ENCODE peak calls at places on chromosomes 3 and 15, in seven cellular contexts. One of them, this sample, is unnamed.

GRCh38 chr3:144433006-144433405 is 461.4 kb downstream of the DIPK2A start:
- DNase-seq in activated CD8-positive, alpha-beta memory T cell treated with anti-CD3 and anti-CD28 coated beads, Interleukin-2, amount 50 U/mL, for 4 hours: no peak
- DNase-seq in HuH-7: no peak
- DNase-seq in Caki2: no peak
- DNase-seq in CD8-positive, alpha-beta T cell: no peak
- DNase-seq in stimulated activated CD4-positive, alpha-beta T cell treated with anti-CD3 and anti-CD28 coated beads, Interleukin-1b, Interleukin-23, amount 100 ng/mL, for 1 hour: no peak
- DNase-seq in PC-9: no peak
- DNase-seq in this sample: no peak

GRCh38 chr15:63156708-63157065 is 590 bp downstream of the RPS27L start:
- DNase-seq in activated CD8-positive, alpha-beta memory T cell treated with anti-CD3 and anti-CD28 coated beads, Interleukin-2, amount 50 U/mL, for 4 hours: peak
- DNase-seq in HuH-7: no peak
- DNase-seq in Caki2: no peak
- DNase-seq in CD8-positive, alpha-beta T cell: peak
- DNase-seq in stimulated activated CD4-positive, alpha-beta T cell treated with anti-CD3 and anti-CD28 coated beads, Interleukin-1b, Interleukin-23, amount 100 ng/mL, for 1 hour: no peak
- DNase-seq in PC-9: no peak
- DNase-seq in this sample: no peak

GRCh38 chr3:126339466-126339865 is 17.7 kb downstream of the KLF15 start:
- DNase-seq in activated CD8-positive, alpha-beta memory T cell treated with anti-CD3 and anti-CD28 coated beads, Interleukin-2, amount 50 U/mL, for 4 hours: no peak
- DNase-seq in HuH-7: no peak
- DNase-seq in Caki2: no peak
- DNase-seq in CD8-positive, alpha-beta T cell: no peak
- DNase-seq in stimulated activated CD4-positive, alpha-beta T cell treated with anti-CD3 and anti-CD28 coated beads, Interleukin-1b, Interleukin-23, amount 100 ng/mL, for 1 hour: no peak
- DNase-seq in PC-9: no peak
- DNase-seq in this sample: no peak

GRCh38 chr3:52614689-52615088 is 71.0 kb downstream of the PBRM1 start:
- DNase-seq in activated CD8-positive, alpha-beta memory T cell treated with anti-CD3 and anti-CD28 coated beads, Interleukin-2, amount 50 U/mL, for 4 hours: no peak
- DNase-seq in HuH-7: no peak
- DNase-seq in Caki2: no peak
- DNase-seq in CD8-positive, alpha-beta T cell: no peak
- DNase-seq in stimulated activated CD4-positive, alpha-beta T cell treated with anti-CD3 and anti-CD28 coated beads, Interleukin-1b, Interleukin-23, amount 100 ng/mL, for 1 hour: no peak
- DNase-seq in PC-9: no peak
- DNase-seq in this sample: no peak

GRCh38 chr3:100526613-100527346 is 34.4 kb downstream of the TMEM45A start:
- DNase-seq in activated CD8-positive, alpha-beta memory T cell treated with anti-CD3 and anti-CD28 coated beads, Interleukin-2, amount 50 U/mL, for 4 hours: no peak
- DNase-seq in HuH-7: no peak
- DNase-seq in Caki2: no peak
- DNase-seq in CD8-positive, alpha-beta T cell: no peak
- DNase-seq in stimulated activated CD4-positive, alpha-beta T cell treated with anti-CD3 and anti-CD28 coated beads, Interleukin-1b, Interleukin-23, amount 100 ng/mL, for 1 hour: no peak
- DNase-seq in PC-9: no peak
- DNase-seq in this sample: no peak

GRCh38 chr3:89617706-89618105 is 510.3 kb downstream of the EPHA3 start:
- DNase-seq in activated CD8-positive, alpha-beta memory T cell treated with anti-CD3 and anti-CD28 coated beads, Interleukin-2, amount 50 U/mL, for 4 hours: no peak
- DNase-seq in HuH-7: no peak
- DNase-seq in Caki2: no peak
- DNase-seq in CD8-positive, alpha-beta T cell: no peak
- DNase-seq in stimulated activated CD4-positive, alpha-beta T cell treated with anti-CD3 and anti-CD28 coated beads, Interleukin-1b, Interleukin-23, amount 100 ng/mL, for 1 hour: no peak
- DNase-seq in PC-9: no peak
- DNase-seq in this sample: no peak

GRCh38 chr15:68022061-68022460 is 32.1 kb upstream of the PIAS1 start:
- DNase-seq in activated CD8-positive, alpha-beta memory T cell treated with anti-CD3 and anti-CD28 coated beads, Interleukin-2, amount 50 U/mL, for 4 hours: no peak
- DNase-seq in HuH-7: no peak
- DNase-seq in Caki2: no peak
- DNase-seq in CD8-positive, alpha-beta T cell: no peak
- DNase-seq in stimulated activated CD4-positive, alpha-beta T cell treated with anti-CD3 and anti-CD28 coated beads, Interleukin-1b, Interleukin-23, amount 100 ng/mL, for 1 hour: no peak
- DNase-seq in PC-9: no peak
- DNase-seq in this sample: no peak

GRCh38 chr15:31149987-31150386 is 48.5 kb upstream of the TRPM1 start:
- DNase-seq in activated CD8-positive, alpha-beta memory T cell treated with anti-CD3 and anti-CD28 coated beads, Interleukin-2, amount 50 U/mL, for 4 hours: no peak
- DNase-seq in HuH-7: no peak
- DNase-seq in Caki2: no peak
- DNase-seq in CD8-positive, alpha-beta T cell: no peak
- DNase-seq in stimulated activated CD4-positive, alpha-beta T cell treated with anti-CD3 and anti-CD28 coated beads, Interleukin-1b, Interleukin-23, amount 100 ng/mL, for 1 hour: no peak
- DNase-seq in PC-9: no peak
- DNase-seq in this sample: no peak

GRCh38 chr15:29457729-29458128 is 188.1 kb upstream of the NSMCE3 start:
- DNase-seq in activated CD8-positive, alpha-beta memory T cell treated with anti-CD3 and anti-CD28 coated beads, Interleukin-2, amount 50 U/mL, for 4 hours: no peak
- DNase-seq in HuH-7: no peak
- DNase-seq in Caki2: no peak
- DNase-seq in CD8-positive, alpha-beta T cell: no peak
- DNase-seq in stimulated activated CD4-positive, alpha-beta T cell treated with anti-CD3 and anti-CD28 coated beads, Interleukin-1b, Interleukin-23, amount 100 ng/mL, for 1 hour: no peak
- DNase-seq in PC-9: no peak
- DNase-seq in this sample: no peak

This sample was measured in Caco-2.